ENCODE peak calls at places on chromosomes 16 and 17, in six cellular contexts. One of them, this sample, is unnamed.

GRCh38 chr17:7932949-7933348 is 943 bp downstream of the CNTROB start:
- DNase-seq in non-pigmented ciliary epithelial cell: no peak
- DNase-seq in astrocyte of the hippocampus: peak
- DNase-seq in MCF 10A: peak
- DNase-seq in NCI-H460: no peak
- DNase-seq in amygdala: no peak
- DNase-seq in this sample: no peak

GRCh38 chr16:77905356-77905920 is 116.9 kb upstream of the CLEC3A start:
- DNase-seq in NCI-H460: peak
- DNase-seq in amygdala: no peak
- DNase-seq in MCF 10A: peak
- DNase-seq in astrocyte of the hippocampus: no peak
- DNase-seq in non-pigmented ciliary epithelial cell: no peak
- DNase-seq in this sample: no peak

GRCh38 chr17:78120971-78121800 is 7.4 kb downstream of the TMC6 start:
- DNase-seq in non-pigmented ciliary epithelial cell: no peak
- DNase-seq in astrocyte of the hippocampus: no peak
- DNase-seq in amygdala: no peak
- DNase-seq in MCF 10A: no peak
- DNase-seq in NCI-H460: no peak
- DNase-seq in this sample: peak

GRCh38 chr16:61530697-61531096 is 505.5 kb downstream of the CDH8 start:
- DNase-seq in amygdala: no peak
- DNase-seq in NCI-H460: no peak
- DNase-seq in astrocyte of the hippocampus: no peak
- DNase-seq in MCF 10A: no peak
- DNase-seq in non-pigmented ciliary epithelial cell: no peak
- DNase-seq in this sample: no peak

GRCh38 chr16:78045865-78046581 is 23.7 kb downstream of the CLEC3A start:
- DNase-seq in astrocyte of the hippocampus: peak
- DNase-seq in NCI-H460: peak
- DNase-seq in amygdala: peak
- DNase-seq in MCF 10A: peak
- DNase-seq in non-pigmented ciliary epithelial cell: peak
- DNase-seq in this sample: no peak

GRCh38 chr17:66654341-66654740 is 180.6 kb upstream of the CACNG5 start:
- DNase-seq in NCI-H460: no peak
- DNase-seq in amygdala: no peak
- DNase-seq in astrocyte of the hippocampus: peak
- DNase-seq in MCF 10A: no peak
- DNase-seq in non-pigmented ciliary epithelial cell: no peak
- DNase-seq in this sample: no peak

GRCh38 chr17:64084086-64084939 is 45.6 kb downstream of the ERN1 start:
- DNase-seq in amygdala: no peak
- DNase-seq in non-pigmented ciliary epithelial cell: no peak
- DNase-seq in astrocyte of the hippocampus: peak
- DNase-seq in NCI-H460: peak
- DNase-seq in MCF 10A: peak
- DNase-seq in this sample: no peak

GRCh38 chr16:19645557-19645981 is 72.5 kb downstream of the KNOP1 start:
- DNase-seq in non-pigmented ciliary epithelial cell: no peak
- DNase-seq in astrocyte of the hippocampus: no peak
- DNase-seq in MCF 10A: no peak
- DNase-seq in NCI-H460: no peak
- DNase-seq in amygdala: no peak
- DNase-seq in this sample: no peak

GRCh38 chr17:51598824-51599223 is 338.5 kb downstream of the UTP18 start:
- DNase-seq in MCF 10A: no peak
- DNase-seq in astrocyte of the hippocampus: no peak
- DNase-seq in non-pigmented ciliary epithelial cell: no peak
- DNase-seq in amygdala: no peak
- DNase-seq in NCI-H460: no peak
- DNase-seq in this sample: no peak

GRCh38 chr17:21167303-21167702 is 40.5 kb downstream of the DHRS7B start:
- DNase-seq in amygdala: no peak
- DNase-seq in astrocyte of the hippocampus: no peak
- DNase-seq in NCI-H460: no peak
- DNase-seq in MCF 10A: no peak
- DNase-seq in non-pigmented ciliary epithelial cell: no peak
- DNase-seq in this sample: no peak

GRCh38 chr16:55663225-55663624 is 7.4 kb downstream of the SLC6A2 start:
- DNase-seq in non-pigmented ciliary epithelial cell: no peak
- DNase-seq in MCF 10A: no peak
- DNase-seq in NCI-H460: no peak
- DNase-seq in astrocyte of the hippocampus: no peak
- DNase-seq in amygdala: no peak
- DNase-seq in this sample: no peak

GRCh38 chr17:10295728-10296343 is 77.0 kb downstream of the MYH13 start:
- DNase-seq in MCF 10A: peak
- DNase-seq in NCI-H460: peak
- DNase-seq in astrocyte of the hippocampus: peak
- DNase-seq in amygdala: no peak
- DNase-seq in non-pigmented ciliary epithelial cell: no peak
- DNase-seq in this sample: no peak

GRCh38 chr17:79145548-79145947 is 70.9 kb downstream of the ENGASE start:
- DNase-seq in amygdala: no peak
- DNase-seq in non-pigmented ciliary epithelial cell: no peak
- DNase-seq in astrocyte of the hippocampus: no peak
- DNase-seq in NCI-H460: no peak
- DNase-seq in MCF 10A: no peak
- DNase-seq in this sample: no peak

GRCh38 chr16:30458561-30459394 is 13.1 kb upstream of the SEPHS2 start:
- DNase-seq in NCI-H460: no peak
- DNase-seq in astrocyte of the hippocampus: no peak
- DNase-seq in MCF 10A: no peak
- DNase-seq in amygdala: no peak
- DNase-seq in non-pigmented ciliary epithelial cell: no peak
- DNase-seq in this sample: peak

GRCh38 chr17:13550291-13550690 is 51.4 kb downstream of the HS3ST3A1 start:
- DNase-seq in astrocyte of the hippocampus: no peak
- DNase-seq in MCF 10A: no peak
- DNase-seq in amygdala: no peak
- DNase-seq in NCI-H460: no peak
- DNase-seq in non-pigmented ciliary epithelial cell: no peak
- DNase-seq in this sample: no peak

GRCh38 chr17:72659811-72660210 is 432.7 kb downstream of the SLC39A11 start:
- DNase-seq in amygdala: no peak
- DNase-seq in astrocyte of the hippocampus: no peak
- DNase-seq in NCI-H460: no peak
- DNase-seq in non-pigmented ciliary epithelial cell: no peak
- DNase-seq in MCF 10A: no peak
- DNase-seq in this sample: no peak

GRCh38 chr16:21211486-21211885 is at the start of gene ZP2:
- DNase-seq in amygdala: no peak
- DNase-seq in NCI-H460: no peak
- DNase-seq in astrocyte of the hippocampus: no peak
- DNase-seq in non-pigmented ciliary epithelial cell: no peak
- DNase-seq in MCF 10A: no peak
- DNase-seq in this sample: no peak

GRCh38 chr17:44444735-44445105 is 55.3 kb upstream of the ITGA2B start:
- DNase-seq in MCF 10A: peak
- DNase-seq in non-pigmented ciliary epithelial cell: peak
- DNase-seq in amygdala: no peak
- DNase-seq in NCI-H460: peak
- DNase-seq in astrocyte of the hippocampus: peak
- DNase-seq in this sample: no peak

GRCh38 chr17:40111221-40112128 is 10.3 kb upstream of the MSL1 start:
- DNase-seq in amygdala: peak
- DNase-seq in astrocyte of the hippocampus: peak
- DNase-seq in MCF 10A: peak
- DNase-seq in non-pigmented ciliary epithelial cell: no peak
- DNase-seq in NCI-H460: peak
- DNase-seq in this sample: no peak

GRCh38 chr17:6546069-6546718 is 10.2 kb downstream of the PITPNM3 start:
- DNase-seq in astrocyte of the hippocampus: peak
- DNase-seq in NCI-H460: no peak
- DNase-seq in non-pigmented ciliary epithelial cell: peak
- DNase-seq in amygdala: no peak
- DNase-seq in MCF 10A: peak
- DNase-seq in this sample: no peak

GRCh38 chr16:84898447-84898846 is 78.7 kb downstream of the CRISPLD2 start:
- DNase-seq in non-pigmented ciliary epithelial cell: no peak
- DNase-seq in NCI-H460: no peak
- DNase-seq in astrocyte of the hippocampus: no peak
- DNase-seq in amygdala: no peak
- DNase-seq in MCF 10A: peak
- DNase-seq in this sample: no peak

GRCh38 chr16:58110590-58111330 is 18.4 kb downstream of the CFAP20 start:
- DNase-seq in amygdala: no peak
- DNase-seq in MCF 10A: no peak
- DNase-seq in astrocyte of the hippocampus: no peak
- DNase-seq in non-pigmented ciliary epithelial cell: no peak
- DNase-seq in NCI-H460: no peak
- DNase-seq in this sample: no peak

GRCh38 chr16:81626181-81626674 is 152.9 kb upstream of the PLCG2 start:
- DNase-seq in astrocyte of the hippocampus: no peak
- DNase-seq in MCF 10A: peak
- DNase-seq in non-pigmented ciliary epithelial cell: no peak
- DNase-seq in amygdala: no peak
- DNase-seq in NCI-H460: no peak
- DNase-seq in this sample: no peak

GRCh38 chr17:5868916-5869475 is 201.2 kb upstream of the WSCD1 start:
- DNase-seq in NCI-H460: no peak
- DNase-seq in astrocyte of the hippocampus: no peak
- DNase-seq in amygdala: no peak
- DNase-seq in MCF 10A: no peak
- DNase-seq in non-pigmented ciliary epithelial cell: no peak
- DNase-seq in this sample: no peak

GRCh38 chr16:71896688-71897368 is 1.5 kb downstream of the IST1 start:
- DNase-seq in astrocyte of the hippocampus: no peak
- DNase-seq in amygdala: no peak
- DNase-seq in MCF 10A: no peak
- DNase-seq in NCI-H460: no peak
- DNase-seq in non-pigmented ciliary epithelial cell: no peak
- DNase-seq in this sample: no peak

GRCh38 chr16:67489401-67490083 is 6.2 kb upstream of the AGRP start:
- DNase-seq in NCI-H460: no peak
- DNase-seq in amygdala: no peak
- DNase-seq in MCF 10A: no peak
- DNase-seq in non-pigmented ciliary epithelial cell: no peak
- DNase-seq in astrocyte of the hippocampus: no peak
- DNase-seq in this sample: no peak

GRCh38 chr16:74811911-74812310 is 37.3 kb upstream of the FA2H start:
- DNase-seq in NCI-H460: no peak
- DNase-seq in non-pigmented ciliary epithelial cell: no peak
- DNase-seq in amygdala: no peak
- DNase-seq in astrocyte of the hippocampus: no peak
- DNase-seq in MCF 10A: peak
- DNase-seq in this sample: no peak

GRCh38 chr17:77571562-77571981 is 386.9 kb upstream of the TNRC6C start:
- DNase-seq in NCI-H460: no peak
- DNase-seq in non-pigmented ciliary epithelial cell: no peak
- DNase-seq in amygdala: no peak
- DNase-seq in MCF 10A: no peak
- DNase-seq in astrocyte of the hippocampus: peak
- DNase-seq in this sample: no peak

GRCh38 chr16:85846461-85846860 is 47.0 kb downstream of the COX4I1 start:
- DNase-seq in amygdala: no peak
- DNase-seq in MCF 10A: no peak
- DNase-seq in non-pigmented ciliary epithelial cell: no peak
- DNase-seq in astrocyte of the hippocampus: no peak
- DNase-seq in NCI-H460: no peak
- DNase-seq in this sample: no peak

GRCh38 chr17:68228817-68229570 is 18.8 kb upstream of the AMZ2 start:
- DNase-seq in astrocyte of the hippocampus: no peak
- DNase-seq in non-pigmented ciliary epithelial cell: no peak
- DNase-seq in MCF 10A: no peak
- DNase-seq in amygdala: no peak
- DNase-seq in NCI-H460: no peak
- DNase-seq in this sample: no peak

GRCh38 chr16:88909431-88910210 is 43.2 kb upstream of the PABPN1L start:
- DNase-seq in NCI-H460: no peak
- DNase-seq in amygdala: no peak
- DNase-seq in MCF 10A: no peak
- DNase-seq in astrocyte of the hippocampus: no peak
- DNase-seq in non-pigmented ciliary epithelial cell: no peak
- DNase-seq in this sample: no peak

GRCh38 chr16:12637002-12637401 is 166.7 kb downstream of the CPPED1 start:
- DNase-seq in non-pigmented ciliary epithelial cell: no peak
- DNase-seq in NCI-H460: no peak
- DNase-seq in astrocyte of the hippocampus: no peak
- DNase-seq in amygdala: no peak
- DNase-seq in MCF 10A: no peak
- DNase-seq in this sample: no peak

GRCh38 chr16:85055503-85056210 is 28.1 kb downstream of the KIAA0513 start:
- DNase-seq in amygdala: no peak
- DNase-seq in MCF 10A: peak
- DNase-seq in non-pigmented ciliary epithelial cell: peak
- DNase-seq in NCI-H460: no peak
- DNase-seq in astrocyte of the hippocampus: peak
- DNase-seq in this sample: peak

GRCh38 chr17:39281806-39282205 is 56.1 kb upstream of the STAC2 start:
- DNase-seq in astrocyte of the hippocampus: peak
- DNase-seq in MCF 10A: no peak
- DNase-seq in NCI-H460: no peak
- DNase-seq in amygdala: no peak
- DNase-seq in non-pigmented ciliary epithelial cell: no peak
- DNase-seq in this sample: no peak

GRCh38 chr17:42248351-42249179 is 27.6 kb downstream of the STAT5B start:
- DNase-seq in astrocyte of the hippocampus: peak
- DNase-seq in NCI-H460: peak
- DNase-seq in amygdala: peak
- DNase-seq in MCF 10A: no peak
- DNase-seq in non-pigmented ciliary epithelial cell: no peak
- DNase-seq in this sample: peak